ENCODE peak calls at places on chromosome 3, in five cellular contexts. C is adipocyte, W is endothelial cell of umbilical vein, E is endodermal cell, V is K562. G is an unnamed sample.

GRCh38 chr3:170802164-170803151 is 67.5 kb downstream of the RPL22L1 start:
- DNase-seq in E (peak; percentile 62), C (peak; percentile 94), V (peak; percentile 29), W (peak; percentile 92), G (no peak)

GRCh38 chr3:114214542-114215341 is 22.6 kb downstream of the ZNF80 start:
- DNase-seq in E (peak; percentile 41), V (no peak), C (no peak), W (no peak), G (no peak)

GRCh38 chr3:131794766-131795381 is 239.9 kb downstream of the CPNE4 start:
- DNase-seq in C (peak; percentile 80), W (peak; percentile 58), V (peak; percentile 42), E (peak; percentile 79), G (peak; percentile 20)

GRCh38 chr3:114454592-114455251 is 160.9 kb downstream of the TIGIT start:
- DNase-seq in C (peak; percentile 23), V (no peak), W (peak; percentile 61), E (no peak), G (no peak)

GRCh38 chr3:129592362-129593150 is 13.9 kb downstream of the PLXND1 start:
- DNase-seq in C (no peak), E (peak; percentile 88), V (no peak), W (peak; percentile 68), G (peak; percentile 67)

GRCh38 chr3:195900426-195901355 is 7.7 kb downstream of the TNK2 start:
- DNase-seq in E (no peak), C (no peak), V (no peak), W (no peak), G (no peak)

GRCh38 chr3:126527006-126527405 is 3.1 kb downstream of the CHST13 start:
- DNase-seq in C (no peak), V (no peak), W (no peak), E (no peak), G (no peak)

GRCh38 chr3:17986393-17986816 is 244.0 kb upstream of the TBC1D5 start:
- DNase-seq in W (no peak), C (no peak), V (no peak), E (no peak), G (no peak)

GRCh38 chr3:116586285-116586944 is 123.2 kb upstream of the TUSC7 start:
- DNase-seq in E (no peak), V (no peak), C (no peak), W (no peak), G (no peak)

GRCh38 chr3:193176690-193177089 is 64.3 kb upstream of the PLAAT1 start:
- DNase-seq in C (no peak), E (no peak), W (no peak), V (peak; percentile 1), G (no peak)

GRCh38 chr3:171704002-171704401 is 106.3 kb downstream of the PLD1 start:
- DNase-seq in W (peak; percentile 45), V (peak; percentile 15), C (peak; percentile 36), E (peak; percentile 78), G (peak; percentile 52)

GRCh38 chr3:97820780-97821179 is 1.0 kb upstream of the CRYBG3 start:
- DNase-seq in W (no peak), E (no peak), C (no peak), V (no peak), G (no peak)

GRCh38 chr3:71458895-71459294 is 124.6 kb downstream of the FOXP1 start:
- DNase-seq in V (no peak), W (no peak), E (no peak), C (no peak), G (no peak)

GRCh38 chr3:128590948-128591347 is 59.7 kb downstream of the RPN1 start:
- DNase-seq in V (no peak), C (no peak), E (peak; percentile 91), W (no peak), G (no peak)

GRCh38 chr3:154954750-154955149 is 125.4 kb upstream of the MME start:
- DNase-seq in W (peak; percentile 53), C (peak; percentile 75), E (no peak), V (peak; percentile 17), G (no peak)

GRCh38 chr3:156711113-156711512 is 36.7 kb downstream of the TIPARP start:
- DNase-seq in C (no peak), V (no peak), E (no peak), W (no peak), G (no peak)

GRCh38 chr3:27224197-27224596 is 145.0 kb downstream of the NEK10 start:
- DNase-seq in E (no peak), C (peak; percentile 20), V (no peak), W (no peak), G (no peak)

GRCh38 chr3:189294649-189295048 is 122.9 kb downstream of the TPRG1 start:
- DNase-seq in E (no peak), C (no peak), V (no peak), W (no peak), G (no peak)

GRCh38 chr3:49668861-49669260 is 5.3 kb upstream of the APEH start:
- DNase-seq in W (no peak), E (no peak), C (peak; percentile 9), V (no peak), G (no peak)

GRCh38 chr3:23810342-23811116 is 4.8 kb downstream of the UBE2E1 start:
- DNase-seq in E (peak; percentile 93), C (peak; percentile 59), V (peak; percentile 50), W (peak; percentile 36), G (peak; percentile 68)

GRCh38 chr3:183591881-183592521 is 36.5 kb upstream of the KLHL6 start:
- DNase-seq in E (peak; percentile 47), V (peak; percentile 19), W (peak; percentile 30), C (peak; percentile 42), G (no peak)

GRCh38 chr3:152452318-152452717 is 183.6 kb downstream of the MBNL1 start:
- DNase-seq in W (no peak), C (no peak), E (no peak), V (no peak), G (no peak)

GRCh38 chr3:171056528-171056927 is 30.0 kb upstream of the SLC2A2 start:
- DNase-seq in W (peak; percentile 75), E (no peak), C (no peak), V (no peak), G (no peak)

GRCh38 chr3:71423151-71423906 is 160.2 kb downstream of the FOXP1 start:
- DNase-seq in C (no peak), W (peak; percentile 58), V (peak; percentile 34), E (no peak), G (peak; percentile 49)

GRCh38 chr3:88038561-88038960 is 20.2 kb downstream of the CGGBP1 start:
- DNase-seq in W (no peak), C (peak; percentile 10), V (no peak), E (no peak), G (no peak)

GRCh38 chr3:196662711-196663571 is 23.4 kb downstream of the NRROS start:
- DNase-seq in W (no peak), V (no peak), C (no peak), E (no peak), G (no peak)

GRCh38 chr3:66957357-66957756 is 40.8 kb upstream of the KBTBD8 start:
- DNase-seq in W (no peak), E (no peak), V (no peak), C (no peak), G (no peak)

GRCh38 chr3:152307829-152308474 is 39.2 kb downstream of the MBNL1 start:
- DNase-seq in W (peak; percentile 34), C (no peak), V (no peak), E (peak; percentile 58), G (peak; percentile 38)

GRCh38 chr3:129525341-129525968 is 3.0 kb upstream of the RHO start:
- DNase-seq in V (no peak), E (no peak), C (peak; percentile 42), W (peak; percentile 35), G (no peak)

DNA sequence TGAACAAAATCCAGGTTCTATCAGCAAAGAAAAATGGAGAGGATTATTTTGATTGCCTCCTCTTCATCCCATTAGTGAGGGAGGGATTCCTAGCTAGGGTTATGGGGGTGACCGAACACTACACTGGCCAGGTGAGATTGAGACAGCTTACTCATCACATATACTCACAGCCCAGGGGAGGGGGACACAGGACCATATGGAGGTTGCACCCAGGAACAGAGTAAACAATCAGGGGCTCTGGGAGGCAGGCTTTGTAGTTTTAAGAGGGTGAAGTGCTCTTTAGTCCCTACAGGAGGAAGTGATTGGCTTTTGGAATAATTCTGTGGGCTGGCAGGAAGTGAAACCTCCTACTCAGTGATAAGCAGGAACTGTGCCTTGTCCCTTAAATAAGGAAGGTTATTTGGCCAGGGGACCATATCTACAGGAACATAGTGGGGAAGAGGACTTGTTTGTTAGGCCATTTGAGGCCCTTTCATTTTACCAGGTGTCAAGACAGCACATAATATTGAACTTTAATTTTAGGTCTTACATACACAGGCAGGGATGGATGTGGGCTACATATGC is 17.5 kb upstream of the KCTD6 start:
- DNase-seq in E (no peak), C (no peak), V (no peak), W (no peak), G (no peak)
- H3K9ac ChIP-seq in E (no peak overlapping the region), C (no peak overlapping the region), V (no peak overlapping the region), W (no peak overlapping the region), G (no peak overlapping the region)

GRCh38 chr3:122427857-122428471 is 12.1 kb upstream of the WDR5B start:
- DNase-seq in E (no peak), W (no peak), C (peak; percentile 15), V (no peak), G (no peak)
- H3K36me3 ChIP-seq in E (peaks cover 94% of the 10 kb centered on the region), W (peaks cover 17% of the 10 kb centered on the region), C (peaks cover 90% of the 10 kb centered on the region), V (peaks cover 78% of the 10 kb centered on the region), G (peaks cover 6% of the 10 kb centered on the region)

DNA sequence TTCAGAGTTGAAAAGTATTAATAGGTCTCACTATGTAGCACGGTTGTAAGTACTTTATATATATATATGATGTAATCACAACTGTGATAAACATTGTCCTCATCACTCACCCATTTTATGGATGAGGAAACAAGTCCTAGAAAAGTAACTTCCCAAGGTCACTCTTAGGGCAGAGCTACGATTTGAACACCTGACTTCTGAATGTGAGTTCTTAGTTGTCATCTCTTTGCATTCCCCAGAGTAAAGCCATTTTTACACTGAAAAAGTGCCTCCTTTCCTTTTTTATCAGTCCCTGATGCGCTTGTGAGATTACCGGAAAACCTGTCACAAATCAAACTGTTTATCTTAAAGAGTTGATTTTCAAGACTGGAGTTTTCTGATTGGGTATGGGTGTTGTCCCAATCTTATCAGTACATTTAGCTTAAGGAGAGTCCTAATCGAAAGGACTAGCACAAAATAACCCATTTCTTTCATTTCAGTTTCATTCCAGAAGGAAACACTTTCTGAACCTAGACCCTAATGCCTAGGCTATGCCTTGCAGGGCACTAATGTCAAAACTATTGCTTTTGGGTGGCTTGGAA is 2.3 kb upstream of the EDEM1 start:
- DNase-seq in V (no peak), C (no peak), W (no peak), E (no peak), G (no peak)
- H3K4me1 ChIP-seq in V (peaks cover 36% of the 10 kb centered on the region), C (peaks cover 22% of the 10 kb centered on the region), W (peaks cover 33% of the 10 kb centered on the region), E (no peaks in the 10 kb centered on the region), G (no peaks in the 10 kb centered on the region)

GRCh38 chr3:16279010-16279409 is 14.0 kb downstream of the OXNAD1 start:
- DNase-seq in E (no peak), V (no peak), C (no peak), W (no peak), G (no peak)
- H3K9ac ChIP-seq in E (no peak overlapping the region), V (no peak overlapping the region), C (no peak overlapping the region), W (no peak overlapping the region), G (no peak overlapping the region)

GRCh38 chr3:37071921-37072320 is 78.6 kb downstream of the MLH1 start:
- DNase-seq in C (peak; percentile 19), W (no peak), E (no peak), V (no peak), G (no peak)

GRCh38 chr3:37072892-37073291 is 79.6 kb downstream of the MLH1 start:
- DNase-seq in C (peak; percentile 88), V (no peak), W (peak; percentile 84), E (no peak), G (peak; percentile 69)

GRCh38 chr3:37074178-37074577 is 80.9 kb downstream of the MLH1 start:
- DNase-seq in E (no peak), V (no peak), C (peak; percentile 87), W (no peak), G (no peak)

GRCh38 chr3:37075955-37076354 is 82.6 kb downstream of the MLH1 start:
- DNase-seq in W (no peak), V (no peak), C (peak; percentile 51), E (no peak), G (no peak)
- H3K36me3 ChIP-seq in W (peaks cover 1% of the 10 kb centered on the region), V (peaks cover 35% of the 10 kb centered on the region), C (peaks cover 47% of the 10 kb centered on the region), E (peaks cover 41% of the 10 kb centered on the region), G (peaks cover 5% of the 10 kb centered on the region)